ENCODE peak calls at places on chromosomes 12 and 14, in ten cellular contexts. O, H, W, X, T, L, S, U, P and Q are unnamed samples.

GRCh38 chr14:89564291-89564957 is 147.4 kb upstream of the FOXN3 start:
- DNase-seq in P (no peak), U (no peak), S (no peak), T (no peak), H (no peak), L (no peak), X (no peak), O (no peak), W (no peak), Q (no peak)

GRCh38 chr14:30295980-30296379 is 263.0 kb upstream of the G2E3 start:
- DNase-seq in U (no peak), P (no peak), L (peak), S (no peak), X (no peak), H (no peak), O (no peak), T (no peak), W (peak), Q (no peak)

GRCh38 chr14:45198551-45198950 is 54.5 kb downstream of the MIS18BP1 start:
- DNase-seq in L (no peak), W (no peak), P (no peak), X (no peak), T (no peak), O (no peak), S (peak), U (peak), H (no peak), Q (no peak)

GRCh38 chr12:82383930-82384513 is 25.7 kb downstream of the METTL25 start:
- DNase-seq in U (peak), W (no peak), L (no peak), X (no peak), O (no peak), T (no peak), H (no peak), P (peak), S (peak), Q (no peak)

GRCh38 chr14:103828315-103828967 is 18.9 kb downstream of the PPP1R13B start:
- DNase-seq in X (peak), O (peak), T (no peak), U (no peak), H (no peak), P (no peak), W (no peak), L (peak), S (no peak), Q (no peak)

GRCh38 chr12:76637807-76638206 is 78.2 kb upstream of the OSBPL8 start:
- DNase-seq in H (no peak), L (no peak), P (no peak), T (no peak), X (no peak), S (peak), O (no peak), U (no peak), W (no peak), Q (no peak)

GRCh38 chr14:87971010-87971409 is 22.0 kb downstream of the GALC start:
- DNase-seq in S (no peak), L (no peak), H (no peak), X (no peak), P (no peak), W (no peak), T (no peak), U (no peak), O (no peak), Q (no peak)

GRCh38 chr14:104879201-104879982 is 14.3 kb downstream of the CEP170B start:
- DNase-seq in U (no peak), S (no peak), W (no peak), H (peak), T (no peak), X (no peak), P (no peak), L (peak), O (no peak), Q (no peak)

GRCh38 chr14:99757331-99758070 is 35.7 kb upstream of the EML1 start:
- DNase-seq in H (no peak), O (peak), X (peak), P (no peak), S (peak), T (no peak), L (no peak), U (peak), W (no peak), Q (no peak)

GRCh38 chr14:29630566-29631160 is 297.0 kb downstream of the PRKD1 start:
- DNase-seq in O (no peak), X (no peak), W (no peak), U (no peak), L (no peak), P (no peak), S (peak), H (no peak), T (no peak), Q (no peak)

GRCh38 chr12:122024132-122024785 is 2.6 kb downstream of the BCL7A start:
- DNase-seq in X (no peak), L (peak), H (no peak), S (no peak), W (no peak), T (no peak), O (no peak), U (no peak), P (peak), Q (no peak)

GRCh38 chr12:38138225-38139221 is 178.1 kb upstream of the ALG10B start:
- DNase-seq in U (peak), S (peak), L (peak), X (peak), P (peak), T (peak), O (peak), W (peak), H (peak), Q (peak)

GRCh38 chr12:106074706-106075392 is 63.9 kb downstream of the NUAK1 start:
- DNase-seq in S (peak), H (no peak), P (no peak), W (no peak), X (no peak), O (no peak), U (no peak), L (no peak), T (no peak), Q (no peak)

GRCh38 chr14:54182419-54183040 is 214.3 kb upstream of the CDKN3 start:
- DNase-seq in P (no peak), X (no peak), W (no peak), L (no peak), H (no peak), O (no peak), S (peak), T (no peak), U (no peak), Q (no peak)

GRCh38 chr14:77099425-77100167 is 1.5 kb downstream of the CIPC start:
- DNase-seq in S (peak), L (no peak), T (no peak), P (peak), X (no peak), O (no peak), H (no peak), U (peak), W (no peak), Q (peak)

GRCh38 chr14:24273422-24273998 is 2.1 kb upstream of the RABGGTA start:
- DNase-seq in L (peak), U (peak), W (no peak), X (no peak), T (no peak), H (no peak), P (peak), O (no peak), S (no peak), Q (no peak)

GRCh38 chr12:101925352-101925751 is 48.0 kb downstream of the DRAM1 start:
- DNase-seq in T (no peak), H (no peak), W (no peak), X (no peak), O (no peak), P (no peak), U (no peak), S (peak), L (no peak), Q (no peak)

GRCh38 chr12:117907108-117907689 is 61.6 kb downstream of the KSR2 start:
- DNase-seq in O (no peak), U (no peak), L (peak), S (no peak), H (peak), T (no peak), W (peak), X (no peak), P (no peak), Q (no peak)

GRCh38 chr12:76947270-76947669 is 68.5 kb upstream of the CSRP2 start:
- DNase-seq in S (no peak), P (no peak), O (no peak), X (no peak), H (no peak), W (no peak), T (no peak), U (no peak), L (no peak), Q (no peak)

GRCh38 chr14:36452850-36453249 is 67.2 kb downstream of the NKX2-1 start:
- DNase-seq in L (no peak), U (no peak), X (no peak), T (no peak), H (no peak), S (no peak), O (no peak), W (peak), P (no peak), Q (no peak)

GRCh38 chr12:16006752-16007151 is 95.6 kb downstream of the DERA start:
- DNase-seq in P (no peak), U (no peak), O (no peak), X (no peak), T (no peak), W (no peak), H (no peak), S (no peak), L (no peak), Q (no peak)

GRCh38 chr12:15356831-15357456 is 34.6 kb downstream of the PTPRO start:
- DNase-seq in P (no peak), O (no peak), W (peak), U (no peak), T (no peak), S (no peak), L (no peak), H (no peak), X (no peak), Q (no peak)

GRCh38 chr12:122859303-122860051 is 24.2 kb downstream of the HIP1R start:
- DNase-seq in X (no peak), H (no peak), O (no peak), W (no peak), S (no peak), L (peak), U (no peak), T (no peak), P (no peak), Q (no peak)

GRCh38 chr14:55354500-55354899 is 57.1 kb downstream of the ATG14 start:
- DNase-seq in X (peak), H (peak), P (peak), S (peak), O (peak), L (peak), W (peak), T (peak), U (peak), Q (peak)

GRCh38 chr12:124567035-124567672 is at the start of gene NCOR2:
- DNase-seq in P (peak), T (peak), X (peak), S (no peak), L (peak), O (peak), U (peak), H (peak), W (peak), Q (peak)

GRCh38 chr12:19402743-19403400 is 36.4 kb upstream of the AEBP2 start:
- DNase-seq in U (peak), S (peak), T (no peak), L (no peak), X (no peak), P (no peak), H (no peak), W (no peak), O (no peak), Q (no peak)

GRCh38 chr12:26878661-26879119 is 45.7 kb upstream of the ITPR2 start:
- DNase-seq in P (peak), S (no peak), H (peak), X (no peak), U (no peak), O (no peak), T (no peak), W (peak), L (peak), Q (peak)

GRCh38 chr14:102079700-102079979 is 7.2 kb downstream of the HSP90AA1 start:
- DNase-seq in U (no peak), T (no peak), P (peak), O (no peak), H (no peak), S (no peak), X (no peak), W (no peak), L (no peak), Q (no peak)

GRCh38 chr14:87391066-87391465 is 601.9 kb downstream of the GALC start:
- DNase-seq in W (no peak), T (no peak), P (no peak), X (no peak), H (no peak), S (no peak), L (no peak), U (no peak), O (no peak), Q (no peak)

GRCh38 chr12:124493809-124494750 is 73.3 kb downstream of the NCOR2 start:
- DNase-seq in L (no peak), S (no peak), X (peak), U (no peak), W (no peak), H (no peak), O (peak), P (peak), T (peak), Q (no peak)

GRCh38 chr14:100539319-100539645 is 47.9 kb downstream of the BEGAIN start:
- DNase-seq in L (no peak), S (no peak), W (no peak), O (no peak), U (no peak), P (no peak), T (no peak), H (no peak), X (no peak), Q (no peak)

GRCh38 chr14:71438684-71439083 is 493.5 kb upstream of the RGS6 start:
- DNase-seq in T (no peak), S (peak), H (no peak), O (no peak), W (no peak), X (no peak), L (no peak), U (peak), P (no peak), Q (no peak)

GRCh38 chr12:21456291-21456780 is 18.9 kb downstream of the PYROXD1 start:
- DNase-seq in S (no peak), O (peak), P (no peak), W (no peak), X (peak), H (no peak), L (no peak), U (no peak), T (no peak), Q (no peak)